ENCODE peak calls at places on chromosome 7, in ten cellular contexts. V is hepatocyte, Z is cardiac muscle cell, O is right atrium auricular region, X is osteoblast, H is PC-3, L is neural progenitor cell, F is ovary, C is dorsolateral prefrontal cortex, W is body of pancreas. B is an unnamed sample. For H3K27me3, the result is how much of the 10 kb centered on the place peaks cover.

GRCh38 chr7:74092321-74092963 is 8.8 kb downstream of the LIMK1 start:
- DNase-seq in V (no peak), Z (no peak), O (no peak), X (peak), H (no peak), L (peak), F (no peak), C (no peak), W (no peak), B (no peak)

GRCh38 chr7:140909476-140910161 is 15.1 kb downstream of the BRAF start:
- DNase-seq in V (no peak), Z (no peak), O (no peak), X (no peak), H (no peak), L (no peak), F (no peak), C (no peak), W (no peak), B (no peak)

GRCh38 chr7:42722198-42722597 is 189.7 kb downstream of the C7orf25 start:
- DNase-seq in V (no peak), Z (no peak), O (no peak), X (no peak), H (no peak), L (no peak), F (no peak), C (no peak), W (no peak), B (no peak)

GRCh38 chr7:51636503-51636902 is 319.9 kb upstream of the COBL start:
- DNase-seq in V (no peak), Z (no peak), O (no peak), X (no peak), H (no peak), L (no peak), F (no peak), C (no peak), W (no peak), B (no peak)

GRCh38 chr7:139071683-139072082 is 35.8 kb upstream of the ZC3HAV1L start:
- DNase-seq in V (no peak), Z (no peak), O (no peak), X (no peak), H (no peak), L (no peak), F (no peak), C (no peak), W (no peak), B (no peak)

GRCh38 chr7:96508371-96508770 is 186.5 kb upstream of the SLC25A13 start:
- DNase-seq in V (no peak), Z (no peak), O (no peak), X (no peak), H (peak), L (no peak), F (no peak), C (no peak), W (no peak), B (no peak)

GRCh38 chr7:46559194-46559576 is 638.1 kb upstream of the IGFBP3 start:
- DNase-seq in V (no peak), Z (no peak), O (no peak), X (no peak), H (peak), L (no peak), F (no peak), C (no peak), W (no peak), B (no peak)

GRCh38 chr7:102030696-102031095 is 213.3 kb downstream of the CUX1 start:
- DNase-seq in V (no peak), Z (no peak), O (no peak), X (no peak), H (no peak), L (no peak), F (no peak), C (peak), W (no peak), B (no peak)

GRCh38 chr7:27083646-27084045 is 12.2 kb downstream of the HOXA1 start:
- DNase-seq in V (no peak), Z (no peak), O (no peak), X (no peak), H (no peak), L (no peak), F (no peak), C (no peak), W (no peak), B (no peak)

GRCh38 chr7:27092753-27093097 is 3.1 kb downstream of the HOXA1 start:
- DNase-seq in V (no peak), Z (no peak), O (no peak), X (no peak), H (no peak), L (no peak), F (no peak), C (no peak), W (no peak), B (no peak)

GRCh38 chr7:27091936-27092752 is 3.7 kb downstream of the HOXA1 start:
- DNase-seq in V (no peak), Z (no peak), O (no peak), X (no peak), H (no peak), L (peak), F (no peak), C (no peak), W (no peak), B (no peak)

GRCh38 chr7:27091125-27091524 is 4.7 kb downstream of the HOXA1 start:
- DNase-seq in V (no peak), Z (no peak), O (no peak), X (no peak), H (no peak), L (no peak), F (no peak), C (no peak), W (no peak), B (no peak)

DNA sequence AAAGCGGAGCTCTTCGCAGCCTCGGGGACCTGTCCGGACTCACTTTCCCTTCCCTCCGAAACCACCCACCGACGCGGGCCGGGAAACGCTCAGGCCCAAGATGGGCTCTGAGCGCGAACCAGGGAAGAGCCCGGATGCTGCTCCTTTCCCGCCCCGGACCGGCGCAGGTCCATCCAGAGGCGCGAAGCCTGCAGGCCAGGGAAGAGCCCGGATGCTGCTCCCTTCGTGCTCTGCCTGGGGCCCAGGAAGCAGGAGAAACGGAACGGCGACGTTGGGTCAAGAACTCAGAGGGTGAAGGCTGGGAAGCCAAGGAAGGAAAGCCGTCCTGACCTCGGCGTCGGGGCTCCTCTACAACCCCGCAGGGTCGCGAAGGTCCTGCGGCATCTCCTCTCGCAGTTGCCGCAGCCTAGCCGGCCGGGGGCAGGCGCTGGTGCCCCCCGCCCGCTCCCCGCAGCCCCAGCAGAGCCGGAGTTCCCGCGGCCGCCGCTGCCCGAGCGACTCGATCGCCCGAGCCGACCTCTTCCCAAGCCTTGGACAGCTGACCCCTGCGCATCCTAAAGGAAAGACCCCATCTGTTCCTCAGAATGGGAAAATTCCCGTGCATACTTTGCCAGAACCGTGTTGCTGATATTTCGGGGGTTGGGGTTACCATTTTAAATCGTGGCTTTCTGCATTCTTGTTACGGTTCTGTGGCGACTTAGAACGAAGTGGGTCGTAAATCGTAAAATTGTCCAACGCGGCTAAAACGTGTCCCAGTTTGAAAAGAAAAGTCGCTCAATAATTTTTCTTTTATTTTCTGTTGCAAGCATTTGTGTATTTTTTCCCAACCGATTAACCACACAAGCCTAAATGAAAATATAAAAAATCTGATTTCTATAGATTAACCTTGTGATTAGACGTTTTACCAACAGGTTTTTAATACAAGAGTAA is 7.5 kb downstream of the HOXA1 start:
- DNase-seq in V (no peak), Z (no peak), O (no peak), X (no peak), H (no peak), L (no peak), F (no peak), C (no peak), W (no peak), B (no peak)
- H3K27me3 ChIP-seq in V (half or more), Z (half or more), O (under half), X (under half), H (under half), L (half or more), F (under half), C (half or more), W (under half), B (under half)

GRCh38 chr7:127652333-127653248 is 597 bp downstream of the SND1 start:
- DNase-seq in V (no peak), Z (no peak), O (no peak), X (no peak), H (peak), L (no peak), F (no peak), C (no peak), W (peak), B (no peak)

GRCh38 chr7:127655720-127656119 is 3.7 kb downstream of the SND1 start:
- DNase-seq in V (no peak), Z (no peak), O (no peak), X (no peak), H (no peak), L (peak), F (no peak), C (no peak), W (no peak), B (no peak)

GRCh38 chr7:127653396-127653795 is 1.4 kb downstream of the SND1 start:
- DNase-seq in V (no peak), Z (no peak), O (no peak), X (no peak), H (no peak), L (no peak), F (no peak), C (no peak), W (no peak), B (no peak)

GRCh38 chr7:127657500-127657899 is 5.5 kb downstream of the SND1 start:
- DNase-seq in V (no peak), Z (no peak), O (no peak), X (no peak), H (no peak), L (no peak), F (no peak), C (no peak), W (no peak), B (no peak)

DNA sequence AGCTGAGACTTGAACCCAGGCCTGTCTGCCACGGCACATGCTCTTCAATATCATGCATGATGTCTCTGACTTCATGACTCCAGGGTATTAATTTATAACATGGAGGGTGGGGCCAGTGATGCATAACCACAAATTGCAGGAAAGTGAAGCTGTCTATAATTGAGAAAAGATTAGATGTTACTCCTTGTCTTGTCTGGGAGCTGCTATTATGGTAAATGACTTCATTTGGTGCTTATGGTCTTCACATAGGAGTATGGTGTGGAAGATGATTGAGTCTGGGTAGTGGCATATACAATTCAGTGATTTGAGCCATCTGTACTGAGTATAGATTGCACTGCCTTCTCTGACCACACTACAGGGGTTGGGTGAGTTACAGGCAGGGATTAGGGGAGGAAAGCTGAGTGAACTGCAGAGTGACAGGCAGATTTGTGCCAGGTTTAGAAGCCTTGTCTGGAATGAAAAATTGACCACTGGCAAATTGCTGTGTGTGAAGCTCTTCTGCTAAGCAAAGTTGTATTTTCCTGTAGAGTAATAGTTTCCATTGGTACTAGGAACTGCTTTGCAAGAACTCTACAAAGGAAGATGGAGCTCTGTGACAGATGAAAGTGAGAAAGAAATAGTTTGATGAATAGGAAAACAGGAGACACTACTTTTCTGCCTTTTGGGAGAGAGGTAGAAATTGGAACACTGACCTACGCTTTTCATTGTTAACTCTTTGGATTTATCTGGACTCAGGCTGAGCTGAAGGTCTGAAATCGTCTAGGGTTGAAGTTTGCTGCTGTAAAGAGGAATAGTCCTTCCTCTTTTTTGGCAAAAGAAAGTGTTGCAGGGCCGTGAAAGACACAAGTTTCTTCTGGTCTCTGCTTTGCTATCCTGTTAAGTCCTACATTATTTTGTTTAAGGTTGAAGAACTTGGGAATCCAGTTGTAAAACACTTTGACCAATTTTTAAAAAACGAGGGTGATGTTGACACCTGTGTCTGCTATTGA is 2.7 kb downstream of the SND1 start:
- DNase-seq in V (no peak), Z (no peak), O (no peak), X (peak), H (no peak), L (peak), F (no peak), C (no peak), W (no peak), B (peak)
- TF ChIP-seq CTCF in V (no peak), Z (no peak), O (no peak), X (no peak), H (no peak), L (no peak), F (no peak), C (no peak), W (no peak), B (no peak)

GRCh38 chr7:92797284-92797683 is 39.1 kb downstream of the CDK6 start:
- DNase-seq in V (no peak), Z (no peak), O (no peak), X (no peak), H (no peak), L (no peak), F (no peak), C (no peak), W (no peak), B (no peak)
- H3K27ac ChIP-seq in V (no peak), Z (peak), O (peak), X (peak), H (no peak), L (no peak), F (no peak), C (no peak), W (peak), B (no peak)

GRCh38 chr7:151405588-151405987 is 4.2 kb downstream of the WDR86 start:
- DNase-seq in V (no peak), Z (no peak), O (no peak), X (peak), H (no peak), L (no peak), F (no peak), C (no peak), W (no peak), B (no peak)

GRCh38 chr7:151408498-151408838 is 1.4 kb downstream of the WDR86 start:
- DNase-seq in V (no peak), Z (no peak), O (no peak), X (peak), H (no peak), L (no peak), F (no peak), C (no peak), W (no peak), B (no peak)

GRCh38 chr7:151408839-151409554 is 841 bp downstream of the WDR86 start:
- DNase-seq in V (peak), Z (peak), O (no peak), X (peak), H (no peak), L (peak), F (no peak), C (no peak), W (no peak), B (no peak)

GRCh38 chr7:151406051-151406875 is 3.6 kb downstream of the WDR86 start:
- DNase-seq in V (no peak), Z (no peak), O (no peak), X (peak), H (no peak), L (no peak), F (no peak), C (no peak), W (no peak), B (no peak)

DNA sequence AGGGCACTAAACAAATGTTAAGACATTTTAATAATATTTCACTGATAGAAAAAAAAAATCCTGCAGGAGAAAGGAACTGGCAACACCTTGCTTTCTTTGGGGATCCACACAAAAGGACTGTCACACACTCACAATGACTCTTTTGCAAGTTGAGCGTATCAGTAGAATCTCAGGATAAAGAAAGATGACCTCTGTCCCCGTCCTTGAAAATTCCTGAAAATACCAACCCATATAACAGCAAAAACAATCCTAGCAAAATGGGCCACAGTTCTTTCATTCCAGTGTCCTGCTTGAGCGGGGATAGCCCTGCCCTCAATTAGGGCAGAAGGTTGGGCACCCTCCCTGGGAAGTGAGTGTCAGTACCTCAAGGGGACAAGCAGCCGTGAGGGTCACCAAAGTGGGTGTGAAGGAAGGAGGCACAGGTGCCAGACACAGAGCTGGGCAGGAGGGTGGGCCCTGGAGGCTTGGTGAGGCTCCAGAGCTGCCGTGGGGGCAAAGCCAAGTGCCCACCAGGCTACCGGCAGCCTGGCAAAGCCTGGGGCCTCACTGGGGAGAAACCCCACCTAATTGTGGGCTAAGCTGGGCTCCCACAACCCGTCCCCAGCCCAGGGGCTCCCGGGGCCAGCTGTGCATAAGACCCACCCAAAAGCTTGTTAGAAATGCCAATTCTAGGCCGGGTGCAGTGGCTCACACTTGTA is 2.8 kb downstream of the WDR86 start:
- DNase-seq in V (no peak), Z (no peak), O (no peak), X (peak), H (no peak), L (no peak), F (no peak), C (no peak), W (no peak), B (no peak)
- H3K27me3 ChIP-seq in V (under half), Z (under half), O (under half), X (under half), H (under half), L (under half), F (under half), C (half or more), W (under half), B (under half)

GRCh38 chr7:77570330-77571011 is 33.4 kb downstream of the PTPN12 start:
- DNase-seq in V (no peak), Z (no peak), O (no peak), X (peak), H (peak), L (no peak), F (no peak), C (no peak), W (no peak), B (no peak)
- TF ChIP-seq CTCF in V (no peak), Z (no peak), O (no peak), X (no peak), H (no peak), L (no peak), F (no peak), C (no peak), W (no peak), B (no peak)

GRCh38 chr7:924541-925231 is 29.8 kb downstream of the ADAP1 start:
- DNase-seq in V (no peak), Z (no peak), O (no peak), X (peak), H (no peak), L (no peak), F (peak), C (peak), W (peak), B (no peak)
- H3K27ac ChIP-seq in V (no peak), Z (no peak), O (no peak), X (no peak), H (no peak), L (no peak), F (no peak), C (peak), W (no peak), B (no peak)

B was measured in WERI-Rb-1.